ENCODE peak calls at places on chromosomes 11 and 22, in seven cellular contexts. O is stimulated activated CD8-positive, alpha-beta memory T cell treated with anti-CD3 and anti-CD28 coated beads, Interleukin-4, amount 100 ng/mL, for 4 hours; U is activated naive CD8-positive, alpha-beta T cell treated with anti-CD3 and anti-CD28 coated beads, Interleukin-2, amount 50 U/mL, for 24 hours; H is fibroblast of pulmonary artery; P is T follicular helper cell; D is lower leg skin; R is progenitor cell of endocrine pancreas. S is an unnamed sample.

GRCh38 chr11:68398870-68399865 is 61.4 kb upstream of the PPP6R3 start:
- DNase-seq in H (peak), R (no peak), D (no peak), U (no peak), O (no peak), P (no peak), S (no peak)

GRCh38 chr22:27207907-27208306 is 550.5 kb downstream of the MIAT start:
- DNase-seq in H (peak), P (no peak), R (no peak), D (peak), U (no peak), O (no peak), S (no peak)

GRCh38 chr11:33869511-33870422 is 22.1 kb downstream of the LMO2 start:
- DNase-seq in H (peak), D (peak), O (no peak), R (peak), P (no peak), U (peak), S (peak)

GRCh38 chr11:130338667-130339066 is 23.9 kb upstream of the ZBTB44 start:
- DNase-seq in O (no peak), R (no peak), P (no peak), H (no peak), D (no peak), U (no peak), S (no peak)

GRCh38 chr11:33368931-33369330 is 111.8 kb downstream of the HIPK3 start:
- DNase-seq in U (no peak), O (no peak), P (no peak), R (no peak), H (no peak), D (no peak), S (no peak)

GRCh38 chr11:93686226-93686625 is 24.7 kb downstream of the CEP295 start:
- DNase-seq in O (no peak), R (no peak), H (peak), P (no peak), D (no peak), U (no peak), S (no peak)

GRCh38 chr11:66727282-66727882 is 1.6 kb downstream of the SPTBN2 start:
- DNase-seq in U (peak), H (peak), P (no peak), R (no peak), D (peak), O (no peak), S (peak)

GRCh38 chr11:99534812-99535211 is 514.1 kb downstream of the CNTN5 start:
- DNase-seq in H (peak), U (no peak), O (no peak), D (no peak), R (no peak), P (no peak), S (no peak)

GRCh38 chr11:113926273-113927183 is 21.9 kb downstream of the HTR3B start:
- DNase-seq in H (peak), O (no peak), U (no peak), D (peak), P (no peak), R (no peak), S (no peak)

GRCh38 chr11:84289381-84289906 is 1003.3 kb upstream of the CCDC90B start:
- DNase-seq in D (no peak), R (no peak), H (peak), U (no peak), O (no peak), P (no peak), S (peak)

GRCh38 chr22:35349704-35350538 is 31.0 kb upstream of the HMOX1 start:
- DNase-seq in D (no peak), P (no peak), H (no peak), R (no peak), O (no peak), U (no peak), S (no peak)

GRCh38 chr11:69218946-69219720 is 63.4 kb downstream of the SMIM38 start:
- DNase-seq in H (no peak), O (no peak), D (peak), U (no peak), R (peak), P (no peak), S (no peak)

GRCh38 chr11:1927151-1928037 is 7.9 kb downstream of the TNNT3 start:
- DNase-seq in O (no peak), U (no peak), H (no peak), P (no peak), D (no peak), R (no peak), S (no peak)

GRCh38 chr11:102981324-102981910 is 25.9 kb upstream of the MMP13 start:
- DNase-seq in R (no peak), D (no peak), P (no peak), H (no peak), O (no peak), U (no peak), S (no peak)

GRCh38 chr11:285894-286220 is 3.1 kb upstream of the PGGHG start:
- DNase-seq in U (no peak), H (no peak), D (peak), R (no peak), O (no peak), P (no peak), S (peak)

GRCh38 chr11:19644316-19644715 is 68.3 kb upstream of the NAV2 start:
- DNase-seq in H (no peak), R (no peak), P (no peak), O (no peak), U (no peak), D (no peak), S (no peak)

GRCh38 chr11:3205261-3206127 is 13.1 kb downstream of the MRGPRG start:
- DNase-seq in D (no peak), H (peak), P (no peak), R (no peak), U (no peak), O (no peak), S (no peak)

GRCh38 chr11:96259053-96259837 is 83.8 kb downstream of the MAML2 start:
- DNase-seq in U (no peak), R (no peak), H (peak), O (no peak), D (no peak), P (no peak), S (no peak)

GRCh38 chr11:121024989-121025388 is 1.1 kb downstream of the TBCEL start:
- DNase-seq in D (no peak), U (no peak), P (no peak), R (no peak), O (no peak), H (peak), S (peak)

S was measured in GM13976.